ENCODE peak calls at places on chromosomes 3 and 15, in five cellular contexts. One of them, this sample, is unnamed.

GRCh38 chr3:63900459-63900858 is 11.7 kb downstream of the SCAANT1 start:
- DNase-seq in amniotic epithelial cell: no peak
- DNase-seq in activated effector memory CD4-positive, alpha-beta T cell treated with Interleukin-2 at 50 U/mL for 16 hours: no peak
- DNase-seq in AG09309: no peak
- DNase-seq in NCI-H748 treated with DMSO at 0.1 percent for 48 hours: peak; percentile 84
- DNase-seq in this sample: no peak

GRCh38 chr15:67957435-67958139 is 96.5 kb upstream of the PIAS1 start:
- DNase-seq in amniotic epithelial cell: no peak
- DNase-seq in activated effector memory CD4-positive, alpha-beta T cell treated with Interleukin-2 at 50 U/mL for 16 hours: no peak
- DNase-seq in AG09309: no peak
- DNase-seq in NCI-H748 treated with DMSO at 0.1 percent for 48 hours: no peak
- DNase-seq in this sample: no peak

GRCh38 chr3:71317749-71318458 is 265.6 kb downstream of the FOXP1 start:
- DNase-seq in amniotic epithelial cell: peak; percentile 24
- DNase-seq in activated effector memory CD4-positive, alpha-beta T cell treated with Interleukin-2 at 50 U/mL for 16 hours: no peak
- DNase-seq in AG09309: no peak
- DNase-seq in NCI-H748 treated with DMSO at 0.1 percent for 48 hours: no peak
- DNase-seq in this sample: no peak

GRCh38 chr15:33201376-33202189 is 7.1 kb upstream of the FMN1 start:
- DNase-seq in amniotic epithelial cell: peak; percentile 12
- DNase-seq in activated effector memory CD4-positive, alpha-beta T cell treated with Interleukin-2 at 50 U/mL for 16 hours: peak; percentile 43
- DNase-seq in AG09309: no peak
- DNase-seq in NCI-H748 treated with DMSO at 0.1 percent for 48 hours: peak; percentile 51
- DNase-seq in this sample: peak; percentile 31

GRCh38 chr15:97168704-97169475 is 791.6 kb upstream of the ARRDC4 start:
- DNase-seq in amniotic epithelial cell: no peak
- DNase-seq in activated effector memory CD4-positive, alpha-beta T cell treated with Interleukin-2 at 50 U/mL for 16 hours: no peak
- DNase-seq in AG09309: no peak
- DNase-seq in NCI-H748 treated with DMSO at 0.1 percent for 48 hours: peak; percentile 2
- DNase-seq in this sample: no peak

GRCh38 chr3:33035596-33035995 is 61.4 kb downstream of the GLB1 start:
- DNase-seq in amniotic epithelial cell: peak; percentile 75
- DNase-seq in activated effector memory CD4-positive, alpha-beta T cell treated with Interleukin-2 at 50 U/mL for 16 hours: no peak
- DNase-seq in AG09309: no peak
- DNase-seq in NCI-H748 treated with DMSO at 0.1 percent for 48 hours: no peak
- DNase-seq in this sample: no peak

GRCh38 chr3:15439476-15439875 is 12.1 kb downstream of the EAF1 start:
- DNase-seq in amniotic epithelial cell: peak; percentile 16
- DNase-seq in activated effector memory CD4-positive, alpha-beta T cell treated with Interleukin-2 at 50 U/mL for 16 hours: no peak
- DNase-seq in AG09309: no peak
- DNase-seq in NCI-H748 treated with DMSO at 0.1 percent for 48 hours: no peak
- DNase-seq in this sample: no peak

GRCh38 chr3:102163039-102163817 is 271.6 kb upstream of the ZPLD1 start:
- DNase-seq in amniotic epithelial cell: peak; percentile 94
- DNase-seq in activated effector memory CD4-positive, alpha-beta T cell treated with Interleukin-2 at 50 U/mL for 16 hours: no peak
- DNase-seq in AG09309: peak; percentile 42
- DNase-seq in NCI-H748 treated with DMSO at 0.1 percent for 48 hours: peak; percentile 4
- DNase-seq in this sample: no peak

GRCh38 chr3:113623827-113624226 is 72.6 kb downstream of the USF3 start:
- DNase-seq in amniotic epithelial cell: no peak
- DNase-seq in activated effector memory CD4-positive, alpha-beta T cell treated with Interleukin-2 at 50 U/mL for 16 hours: no peak
- DNase-seq in AG09309: no peak
- DNase-seq in NCI-H748 treated with DMSO at 0.1 percent for 48 hours: no peak
- DNase-seq in this sample: no peak

GRCh38 chr15:66774001-66774814 is 72.2 kb downstream of the SMAD6 start:
- DNase-seq in amniotic epithelial cell: peak; percentile 40
- DNase-seq in activated effector memory CD4-positive, alpha-beta T cell treated with Interleukin-2 at 50 U/mL for 16 hours: peak; percentile 5
- DNase-seq in AG09309: no peak
- DNase-seq in NCI-H748 treated with DMSO at 0.1 percent for 48 hours: peak; percentile 14
- DNase-seq in this sample: peak; percentile 12

GRCh38 chr3:118544458-118544857 is 490.2 kb downstream of the IGSF11 start:
- DNase-seq in amniotic epithelial cell: no peak
- DNase-seq in activated effector memory CD4-positive, alpha-beta T cell treated with Interleukin-2 at 50 U/mL for 16 hours: no peak
- DNase-seq in AG09309: no peak
- DNase-seq in NCI-H748 treated with DMSO at 0.1 percent for 48 hours: no peak
- DNase-seq in this sample: no peak

GRCh38 chr15:66900586-66901310 is 164.7 kb upstream of the SMAD3 start:
- DNase-seq in amniotic epithelial cell: no peak
- DNase-seq in activated effector memory CD4-positive, alpha-beta T cell treated with Interleukin-2 at 50 U/mL for 16 hours: no peak
- DNase-seq in AG09309: no peak
- DNase-seq in NCI-H748 treated with DMSO at 0.1 percent for 48 hours: no peak
- DNase-seq in this sample: no peak

GRCh38 chr3:87167634-87168456 is 59.3 kb upstream of the CHMP2B start:
- DNase-seq in amniotic epithelial cell: peak; percentile 57
- DNase-seq in activated effector memory CD4-positive, alpha-beta T cell treated with Interleukin-2 at 50 U/mL for 16 hours: no peak
- DNase-seq in AG09309: peak; percentile 20
- DNase-seq in NCI-H748 treated with DMSO at 0.1 percent for 48 hours: peak; percentile 31
- DNase-seq in this sample: no peak

GRCh38 chr15:31328999-31329639 is 2.5 kb downstream of the KLF13 start:
- DNase-seq in amniotic epithelial cell: no peak
- DNase-seq in activated effector memory CD4-positive, alpha-beta T cell treated with Interleukin-2 at 50 U/mL for 16 hours: no peak
- DNase-seq in AG09309: no peak
- DNase-seq in NCI-H748 treated with DMSO at 0.1 percent for 48 hours: no peak
- DNase-seq in this sample: no peak

GRCh38 chr15:86063328-86064180 is 16.1 kb upstream of the AGBL1 start:
- DNase-seq in amniotic epithelial cell: no peak
- DNase-seq in activated effector memory CD4-positive, alpha-beta T cell treated with Interleukin-2 at 50 U/mL for 16 hours: no peak
- DNase-seq in AG09309: no peak
- DNase-seq in NCI-H748 treated with DMSO at 0.1 percent for 48 hours: no peak
- DNase-seq in this sample: no peak

GRCh38 chr3:31908391-31909097 is 72.5 kb downstream of the OSBPL10 start:
- DNase-seq in amniotic epithelial cell: no peak
- DNase-seq in activated effector memory CD4-positive, alpha-beta T cell treated with Interleukin-2 at 50 U/mL for 16 hours: no peak
- DNase-seq in AG09309: no peak
- DNase-seq in NCI-H748 treated with DMSO at 0.1 percent for 48 hours: peak; percentile 65
- DNase-seq in this sample: no peak

GRCh38 chr3:11716576-11717250 is 73.0 kb upstream of the VGLL4 start:
- DNase-seq in amniotic epithelial cell: peak; percentile 48
- DNase-seq in activated effector memory CD4-positive, alpha-beta T cell treated with Interleukin-2 at 50 U/mL for 16 hours: no peak
- DNase-seq in AG09309: no peak
- DNase-seq in NCI-H748 treated with DMSO at 0.1 percent for 48 hours: no peak
- DNase-seq in this sample: no peak

GRCh38 chr3:32595318-32595717 is 24.7 kb upstream of the DYNC1LI1 start:
- DNase-seq in amniotic epithelial cell: no peak
- DNase-seq in activated effector memory CD4-positive, alpha-beta T cell treated with Interleukin-2 at 50 U/mL for 16 hours: no peak
- DNase-seq in AG09309: no peak
- DNase-seq in NCI-H748 treated with DMSO at 0.1 percent for 48 hours: no peak
- DNase-seq in this sample: no peak

GRCh38 chr3:194488007-194488742 is 1.4 kb upstream of the ATP13A3 start:
- DNase-seq in amniotic epithelial cell: peak; percentile 47
- DNase-seq in activated effector memory CD4-positive, alpha-beta T cell treated with Interleukin-2 at 50 U/mL for 16 hours: no peak
- DNase-seq in AG09309: no peak
- DNase-seq in NCI-H748 treated with DMSO at 0.1 percent for 48 hours: no peak
- DNase-seq in this sample: no peak